ENCODE peak calls at places on chromosomes 13 and 19, in ten cellular contexts. One of them, this sample, is unnamed.

GRCh38 chr13:80577951-80578670 is 237.2 kb upstream of the SPRY2 start:
- DNase-seq in lower leg skin: no peak
- DNase-seq in CD4-positive, alpha-beta T cell: no peak
- DNase-seq in left lung: no peak
- DNase-seq in endodermal cell: peak
- DNase-seq in PC-3: no peak
- DNase-seq in HFF-Myc: no peak
- DNase-seq in heart right ventricle: peak
- DNase-seq in PC-9: no peak
- DNase-seq in GM23338: no peak
- DNase-seq in this sample: no peak

GRCh38 chr19:7454998-7455397 is 33.8 kb downstream of the PEX11G start:
- DNase-seq in CD4-positive, alpha-beta T cell: no peak
- DNase-seq in PC-9: no peak
- DNase-seq in endodermal cell: no peak
- DNase-seq in PC-3: no peak
- DNase-seq in GM23338: no peak
- DNase-seq in heart right ventricle: no peak
- DNase-seq in HFF-Myc: no peak
- DNase-seq in left lung: no peak
- DNase-seq in lower leg skin: no peak
- DNase-seq in this sample: no peak

GRCh38 chr13:99916366-99917103 is 55.0 kb downstream of the ZIC5 start:
- DNase-seq in HFF-Myc: peak
- DNase-seq in endodermal cell: peak
- DNase-seq in GM23338: peak
- DNase-seq in heart right ventricle: no peak
- DNase-seq in CD4-positive, alpha-beta T cell: no peak
- DNase-seq in PC-3: peak
- DNase-seq in lower leg skin: no peak
- DNase-seq in PC-9: peak
- DNase-seq in left lung: no peak
- DNase-seq in this sample: no peak

GRCh38 chr19:10269333-10270179 is 1.4 kb upstream of the ICAM1 start:
- DNase-seq in PC-9: peak
- DNase-seq in GM23338: peak
- DNase-seq in left lung: peak
- DNase-seq in lower leg skin: peak
- DNase-seq in PC-3: peak
- DNase-seq in CD4-positive, alpha-beta T cell: peak
- DNase-seq in heart right ventricle: peak
- DNase-seq in HFF-Myc: no peak
- DNase-seq in endodermal cell: peak
- DNase-seq in this sample: peak

GRCh38 chr13:22960827-22961226 is 220.0 kb upstream of the SGCG start:
- DNase-seq in PC-3: no peak
- DNase-seq in lower leg skin: no peak
- DNase-seq in GM23338: no peak
- DNase-seq in heart right ventricle: no peak
- DNase-seq in CD4-positive, alpha-beta T cell: no peak
- DNase-seq in endodermal cell: peak
- DNase-seq in left lung: no peak
- DNase-seq in HFF-Myc: no peak
- DNase-seq in PC-9: no peak
- DNase-seq in this sample: peak

GRCh38 chr13:48403151-48403631 is 9.7 kb downstream of the LPAR6 start:
- DNase-seq in heart right ventricle: no peak
- DNase-seq in HFF-Myc: no peak
- DNase-seq in lower leg skin: no peak
- DNase-seq in GM23338: no peak
- DNase-seq in left lung: no peak
- DNase-seq in PC-9: no peak
- DNase-seq in PC-3: no peak
- DNase-seq in CD4-positive, alpha-beta T cell: no peak
- DNase-seq in endodermal cell: no peak
- DNase-seq in this sample: no peak

GRCh38 chr19:27971071-27971470 is 1241.9 kb downstream of the UQCRFS1 start:
- DNase-seq in CD4-positive, alpha-beta T cell: no peak
- DNase-seq in PC-3: peak
- DNase-seq in PC-9: peak
- DNase-seq in heart right ventricle: no peak
- DNase-seq in GM23338: peak
- DNase-seq in endodermal cell: peak
- DNase-seq in left lung: no peak
- DNase-seq in lower leg skin: no peak
- DNase-seq in HFF-Myc: no peak
- DNase-seq in this sample: no peak

GRCh38 chr13:42110410-42111155 is 62.1 kb downstream of the DGKH start:
- DNase-seq in lower leg skin: no peak
- DNase-seq in heart right ventricle: no peak
- DNase-seq in PC-3: peak
- DNase-seq in CD4-positive, alpha-beta T cell: no peak
- DNase-seq in GM23338: peak
- DNase-seq in left lung: no peak
- DNase-seq in endodermal cell: no peak
- DNase-seq in PC-9: no peak
- DNase-seq in HFF-Myc: peak
- DNase-seq in this sample: no peak

GRCh38 chr13:91236942-91237341 is 110.5 kb upstream of the MIR17HG start:
- DNase-seq in GM23338: no peak
- DNase-seq in endodermal cell: no peak
- DNase-seq in left lung: no peak
- DNase-seq in CD4-positive, alpha-beta T cell: no peak
- DNase-seq in lower leg skin: no peak
- DNase-seq in PC-3: no peak
- DNase-seq in HFF-Myc: no peak
- DNase-seq in heart right ventricle: no peak
- DNase-seq in PC-9: no peak
- DNase-seq in this sample: no peak
- TF ChIP-seq CTCF in GM23338: no peak
- TF ChIP-seq CTCF in endodermal cell: no peak
- TF ChIP-seq CTCF in left lung: no peak
- TF ChIP-seq CTCF in CD4-positive, alpha-beta T cell: no peak
- TF ChIP-seq CTCF in lower leg skin: no peak
- TF ChIP-seq CTCF in PC-3: no peak
- TF ChIP-seq CTCF in HFF-Myc: no peak
- TF ChIP-seq CTCF in heart right ventricle: no peak
- TF ChIP-seq CTCF in PC-9: no peak
- TF ChIP-seq CTCF in this sample: no peak

GRCh38 chr19:56136362-56136761 is 4.7 kb upstream of the ZNF444 start:
- DNase-seq in PC-9: no peak
- DNase-seq in GM23338: peak
- DNase-seq in endodermal cell: peak
- DNase-seq in lower leg skin: no peak
- DNase-seq in heart right ventricle: no peak
- DNase-seq in CD4-positive, alpha-beta T cell: no peak
- DNase-seq in PC-3: no peak
- DNase-seq in left lung: peak
- DNase-seq in HFF-Myc: no peak
- DNase-seq in this sample: no peak

GRCh38 chr19:56139847-56140582 is 1.1 kb upstream of the ZNF444 start:
- DNase-seq in PC-9: no peak
- DNase-seq in GM23338: no peak
- DNase-seq in PC-3: no peak
- DNase-seq in endodermal cell: no peak
- DNase-seq in HFF-Myc: no peak
- DNase-seq in CD4-positive, alpha-beta T cell: no peak
- DNase-seq in heart right ventricle: no peak
- DNase-seq in lower leg skin: no peak
- DNase-seq in left lung: no peak
- DNase-seq in this sample: no peak

GRCh38 chr19:56137405-56137804 is 3.7 kb upstream of the ZNF444 start:
- DNase-seq in PC-3: peak
- DNase-seq in GM23338: no peak
- DNase-seq in left lung: peak
- DNase-seq in heart right ventricle: no peak
- DNase-seq in PC-9: peak
- DNase-seq in HFF-Myc: no peak
- DNase-seq in endodermal cell: no peak
- DNase-seq in lower leg skin: no peak
- DNase-seq in CD4-positive, alpha-beta T cell: no peak
- DNase-seq in this sample: no peak

GRCh38 chr19:56140583-56141415 is at the start of gene ZNF444:
- DNase-seq in endodermal cell: peak
- DNase-seq in CD4-positive, alpha-beta T cell: peak
- DNase-seq in GM23338: peak
- DNase-seq in PC-9: peak
- DNase-seq in lower leg skin: peak
- DNase-seq in left lung: peak
- DNase-seq in PC-3: peak
- DNase-seq in HFF-Myc: peak
- DNase-seq in heart right ventricle: peak
- DNase-seq in this sample: peak

DNA sequence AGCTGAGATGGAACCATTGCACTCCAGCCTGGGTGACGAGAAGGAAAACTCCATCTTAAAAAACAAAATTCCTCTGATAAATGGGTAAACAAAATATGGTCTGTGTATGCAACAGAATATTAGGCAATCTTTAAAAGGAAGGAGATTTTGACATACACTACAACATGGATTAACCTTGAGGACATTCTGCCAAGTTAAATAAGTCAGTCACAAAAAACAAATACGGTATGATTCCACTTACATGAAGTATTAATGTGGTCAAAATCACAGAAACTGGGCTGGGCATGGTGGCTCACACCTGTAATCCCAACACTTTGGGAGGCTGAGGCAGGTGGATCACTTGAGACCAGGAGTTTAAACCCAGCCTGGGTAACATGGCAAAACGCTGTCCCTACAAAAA is 3.0 kb upstream of the ZNF444 start:
- DNase-seq in PC-9: no peak
- DNase-seq in heart right ventricle: no peak
- DNase-seq in left lung: no peak
- DNase-seq in lower leg skin: no peak
- DNase-seq in GM23338: no peak
- DNase-seq in endodermal cell: no peak
- DNase-seq in CD4-positive, alpha-beta T cell: no peak
- DNase-seq in PC-3: peak
- DNase-seq in HFF-Myc: no peak
- DNase-seq in this sample: no peak
- TF ChIP-seq CTCF in PC-9: no peak
- TF ChIP-seq CTCF in heart right ventricle: no peak
- TF ChIP-seq CTCF in left lung: no peak
- TF ChIP-seq CTCF in lower leg skin: no peak
- TF ChIP-seq CTCF in GM23338: no peak
- TF ChIP-seq CTCF in endodermal cell: no peak
- TF ChIP-seq CTCF in CD4-positive, alpha-beta T cell: no peak
- TF ChIP-seq CTCF in PC-3: no peak
- TF ChIP-seq CTCF in HFF-Myc: no peak
- TF ChIP-seq CTCF in this sample: no peak

GRCh38 chr19:4267101-4267900 is 11.8 kb upstream of the SHD start:
- DNase-seq in lower leg skin: peak
- DNase-seq in CD4-positive, alpha-beta T cell: peak
- DNase-seq in PC-9: peak
- DNase-seq in HFF-Myc: peak
- DNase-seq in heart right ventricle: peak
- DNase-seq in left lung: peak
- DNase-seq in endodermal cell: peak
- DNase-seq in PC-3: peak
- DNase-seq in GM23338: peak
- DNase-seq in this sample: no peak

GRCh38 chr19:4264812-4265211 is 14.3 kb upstream of the SHD start:
- DNase-seq in GM23338: no peak
- DNase-seq in CD4-positive, alpha-beta T cell: no peak
- DNase-seq in endodermal cell: no peak
- DNase-seq in PC-9: no peak
- DNase-seq in HFF-Myc: no peak
- DNase-seq in heart right ventricle: no peak
- DNase-seq in lower leg skin: no peak
- DNase-seq in PC-3: no peak
- DNase-seq in left lung: no peak
- DNase-seq in this sample: no peak

GRCh38 chr19:4266253-4267000 is 12.6 kb upstream of the SHD start:
- DNase-seq in lower leg skin: no peak
- DNase-seq in endodermal cell: no peak
- DNase-seq in CD4-positive, alpha-beta T cell: no peak
- DNase-seq in PC-3: no peak
- DNase-seq in heart right ventricle: no peak
- DNase-seq in GM23338: no peak
- DNase-seq in left lung: no peak
- DNase-seq in PC-9: no peak
- DNase-seq in HFF-Myc: no peak
- DNase-seq in this sample: no peak

GRCh38 chr19:4268816-4269430 is 10.1 kb upstream of the SHD start:
- DNase-seq in GM23338: no peak
- DNase-seq in lower leg skin: no peak
- DNase-seq in PC-3: no peak
- DNase-seq in left lung: no peak
- DNase-seq in CD4-positive, alpha-beta T cell: no peak
- DNase-seq in heart right ventricle: no peak
- DNase-seq in HFF-Myc: no peak
- DNase-seq in endodermal cell: no peak
- DNase-seq in PC-9: no peak
- DNase-seq in this sample: no peak

GRCh38 chr19:4267901-4268815 is 10.9 kb upstream of the SHD start:
- DNase-seq in left lung: no peak
- DNase-seq in endodermal cell: no peak
- DNase-seq in CD4-positive, alpha-beta T cell: no peak
- DNase-seq in GM23338: no peak
- DNase-seq in PC-9: no peak
- DNase-seq in heart right ventricle: no peak
- DNase-seq in lower leg skin: no peak
- DNase-seq in PC-3: no peak
- DNase-seq in HFF-Myc: no peak
- DNase-seq in this sample: no peak
- TF ChIP-seq CTCF in left lung: no peak
- TF ChIP-seq CTCF in endodermal cell: no peak
- TF ChIP-seq CTCF in CD4-positive, alpha-beta T cell: no peak
- TF ChIP-seq CTCF in GM23338: no peak
- TF ChIP-seq CTCF in PC-9: no peak
- TF ChIP-seq CTCF in heart right ventricle: no peak
- TF ChIP-seq CTCF in lower leg skin: no peak
- TF ChIP-seq CTCF in PC-3: no peak
- TF ChIP-seq CTCF in HFF-Myc: no peak
- TF ChIP-seq CTCF in this sample: no peak

DNA sequence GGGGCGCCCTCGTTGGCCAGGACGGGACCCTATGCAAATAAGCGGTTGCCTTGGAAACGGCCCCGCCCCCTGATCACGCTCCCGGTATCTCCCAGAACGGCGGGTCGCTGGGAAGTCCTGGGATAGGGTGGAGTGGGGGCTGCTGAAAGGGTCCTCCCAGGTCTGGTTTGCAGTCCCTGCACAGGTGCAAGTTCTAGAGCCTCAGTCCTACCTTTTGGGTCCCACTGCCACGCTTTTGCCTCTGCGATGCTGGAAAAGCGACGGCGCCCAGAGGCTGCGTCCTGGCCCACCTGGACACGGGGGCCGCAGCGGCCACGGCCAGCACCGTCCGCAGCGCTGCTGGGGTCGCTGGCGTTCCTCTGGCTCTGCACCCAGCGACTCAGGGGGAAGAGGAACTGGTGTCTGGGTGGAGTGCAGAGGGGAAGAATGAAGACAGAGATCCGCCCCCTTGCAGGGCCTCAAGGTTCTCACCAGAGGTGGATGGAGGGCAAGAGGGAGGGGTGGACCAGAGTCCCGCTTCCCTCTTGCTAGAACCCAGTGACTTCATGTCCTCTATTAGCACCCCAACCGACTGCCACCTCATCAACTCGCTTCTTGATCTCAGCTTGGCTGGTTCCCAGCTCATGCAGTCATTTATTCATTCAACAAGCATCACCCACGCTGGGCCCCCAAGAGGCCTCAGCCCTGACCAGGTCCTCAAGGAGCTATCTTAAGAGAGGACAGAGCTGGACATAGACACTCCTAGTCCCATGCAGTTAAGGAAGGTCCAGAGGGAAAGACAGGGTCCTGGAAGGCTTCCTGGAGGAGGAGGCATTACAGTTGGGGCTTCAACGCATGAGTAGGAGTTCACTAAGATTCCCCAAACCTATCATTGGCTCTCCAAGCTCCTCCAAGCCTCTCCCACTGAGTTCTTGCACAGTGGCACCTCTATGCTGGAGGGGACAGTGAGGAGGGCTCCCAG is at the start of gene LRRC25:
- DNase-seq in HFF-Myc: no peak
- DNase-seq in left lung: peak
- DNase-seq in lower leg skin: no peak
- DNase-seq in heart right ventricle: peak
- DNase-seq in CD4-positive, alpha-beta T cell: no peak
- DNase-seq in GM23338: peak
- DNase-seq in PC-3: no peak
- DNase-seq in PC-9: no peak
- DNase-seq in endodermal cell: peak
- DNase-seq in this sample: no peak
- TF ChIP-seq CTCF in HFF-Myc: no peak
- TF ChIP-seq CTCF in left lung: no peak
- TF ChIP-seq CTCF in lower leg skin: no peak
- TF ChIP-seq CTCF in heart right ventricle: no peak
- TF ChIP-seq CTCF in CD4-positive, alpha-beta T cell: no peak
- TF ChIP-seq CTCF in GM23338: no peak
- TF ChIP-seq CTCF in PC-3: no peak
- TF ChIP-seq CTCF in PC-9: no peak
- TF ChIP-seq CTCF in endodermal cell: no peak
- TF ChIP-seq CTCF in this sample: no peak